ENCODE peak calls at places on chromosomes 11 and 22, in six cellular contexts. I is uterus, A is choroid plexus epithelial cell, L is fibroblast of the aortic adventitia, B is upper lobe of right lung, H is GM12865. P is an unnamed sample.

GRCh38 chr11:68962527-68963250 is 18.1 kb downstream of the MRGPRD start:
- DNase-seq in I (peak; percentile 14), A (no peak), L (no peak), B (peak; percentile 40), H (peak; percentile 38), P (peak; percentile 38)

GRCh38 chr11:2685566-2686359 is 14.0 kb downstream of the KCNQ1OT1 start:
- DNase-seq in I (peak; percentile 6), A (no peak), L (no peak), B (peak; percentile 42), H (no peak), P (no peak)

GRCh38 chr11:8382436-8383053 is 118.9 kb upstream of the LMO1 start:
- DNase-seq in I (no peak), A (peak; percentile 15), L (no peak), B (peak; percentile 49), H (no peak), P (no peak)

GRCh38 chr22:36528336-36528735 is 630 bp downstream of the EIF3D start:
- DNase-seq in I (no peak), A (peak; percentile 34), L (no peak), B (no peak), H (peak; percentile 45), P (no peak)

GRCh38 chr11:133234883-133235282 is 297.4 kb downstream of the OPCML start:
- DNase-seq in I (no peak), A (no peak), L (no peak), B (no peak), H (no peak), P (no peak)

GRCh38 chr22:44247923-44248892 is 64.5 kb downstream of the SHISAL1 start:
- DNase-seq in I (no peak), A (no peak), L (no peak), B (no peak), H (no peak), P (no peak)

GRCh38 chr11:36361901-36362391 is 65.9 kb downstream of the PRR5L start:
- DNase-seq in I (no peak), A (peak; percentile 93), L (peak; percentile 71), B (no peak), H (no peak), P (no peak)

GRCh38 chr11:95450547-95451123 is 219.6 kb upstream of the SESN3 start:
- DNase-seq in I (no peak), A (peak; percentile 73), L (peak; percentile 96), B (no peak), H (no peak), P (no peak)

GRCh38 chr11:32526715-32527114 is 56.9 kb upstream of the EIF3M start:
- DNase-seq in I (no peak), A (no peak), L (no peak), B (no peak), H (no peak), P (no peak)

GRCh38 chr11:33877029-33877428 is 14.8 kb downstream of the LMO2 start:
- DNase-seq in I (no peak), A (no peak), L (no peak), B (no peak), H (no peak), P (no peak)

GRCh38 chr11:2462986-2463765 is 18.4 kb downstream of the KCNQ1 start:
- DNase-seq in I (no peak), A (no peak), L (no peak), B (peak; percentile 93), H (no peak), P (no peak)

GRCh38 chr11:115607621-115608191 is 103.5 kb upstream of the CADM1 start:
- DNase-seq in I (no peak), A (no peak), L (no peak), B (no peak), H (no peak), P (no peak)

GRCh38 chr11:18578975-18579598 is 9.4 kb downstream of the UEVLD start:
- DNase-seq in I (no peak), A (no peak), L (no peak), B (no peak), H (peak; percentile 23), P (peak; percentile 46)

GRCh38 chr11:10809373-10810199 is 860 bp upstream of the EIF4G2 start:
- DNase-seq in I (peak; percentile 53), A (peak; percentile 75), L (peak; percentile 69), B (no peak), H (peak; percentile 64), P (no peak)

GRCh38 chr22:25492950-25493790 is 71.3 kb upstream of the GRK3 start:
- DNase-seq in I (no peak), A (no peak), L (no peak), B (no peak), H (no peak), P (no peak)

GRCh38 chr11:75966546-75967287 is 151.7 kb downstream of the UVRAG start:
- DNase-seq in I (no peak), A (peak; percentile 88), L (peak; percentile 95), B (no peak), H (no peak), P (peak; percentile 23)

GRCh38 chr11:83681045-83681781 is 395.0 kb upstream of the CCDC90B start:
- DNase-seq in I (no peak), A (no peak), L (no peak), B (no peak), H (peak; percentile 37), P (no peak)

GRCh38 chr22:39937881-39938280 is 22.3 kb upstream of the TMA7B start:
- DNase-seq in I (no peak), A (no peak), L (no peak), B (no peak), H (no peak), P (no peak)

GRCh38 chr11:131909426-131910200 is 539.2 kb downstream of the NTM start:
- DNase-seq in I (no peak), A (no peak), L (peak; percentile 39), B (no peak), H (no peak), P (no peak)
- TF ChIP-seq CTCF in I (no peak), A (no peak), L (no peak), B (no peak), H (no peak), P (no peak)

GRCh38 chr11:71355266-71355665 is 92.9 kb downstream of the DHCR7 start:
- DNase-seq in I (no peak), A (peak; percentile 40), L (peak; percentile 16), B (no peak), H (no peak), P (no peak)

GRCh38 chr11:71349627-71350026 is 97.2 kb upstream of the SHANK2 start:
- DNase-seq in I (no peak), A (no peak), L (no peak), B (no peak), H (no peak), P (no peak)

GRCh38 chr11:71354394-71355105 is 93.6 kb downstream of the DHCR7 start:
- DNase-seq in I (no peak), A (no peak), L (no peak), B (no peak), H (no peak), P (no peak)

GRCh38 chr11:71352226-71352625 is 96.0 kb downstream of the DHCR7 start:
- DNase-seq in I (no peak), A (no peak), L (no peak), B (no peak), H (no peak), P (no peak)

DNA sequence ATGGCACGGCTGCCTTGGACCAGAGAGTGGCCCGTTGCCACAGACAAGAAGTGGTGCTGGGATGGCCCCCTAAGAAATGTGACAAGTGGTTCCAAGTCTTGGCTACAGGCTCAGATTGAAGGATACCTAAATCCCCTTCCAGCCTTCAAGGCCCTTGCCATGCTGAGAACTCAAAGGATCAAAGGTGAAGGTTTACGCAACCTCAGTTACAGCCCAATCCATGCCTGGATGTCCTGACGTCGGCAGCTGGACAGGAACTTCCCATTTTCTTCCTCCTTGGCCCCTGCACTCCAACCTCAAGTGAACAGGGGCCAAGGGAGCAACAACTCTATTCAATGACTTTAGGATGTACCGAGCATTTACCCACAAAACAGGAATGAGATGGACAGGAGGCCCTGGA is 95.4 kb downstream of the DHCR7 start:
- DNase-seq in I (no peak), A (no peak), L (no peak), B (no peak), H (no peak), P (no peak)
- TF ChIP-seq CTCF in I (no peak), A (no peak), L (no peak), B (no peak), H (no peak), P (no peak)

GRCh38 chr22:31728857-31729256 is 21.1 kb downstream of the PRR14L start:
- DNase-seq in I (no peak), A (peak; percentile 43), L (no peak), B (no peak), H (no peak), P (no peak)

GRCh38 chr22:31732089-31732829 is 17.7 kb downstream of the PRR14L start:
- DNase-seq in I (no peak), A (no peak), L (no peak), B (no peak), H (no peak), P (no peak)

GRCh38 chr22:31726692-31727091 is 23.2 kb downstream of the PRR14L start:
- DNase-seq in I (no peak), A (no peak), L (no peak), B (no peak), H (no peak), P (no peak)

GRCh38 chr22:31733580-31734079 is 16.3 kb downstream of the PRR14L start:
- DNase-seq in I (no peak), A (no peak), L (no peak), B (no peak), H (no peak), P (no peak)

GRCh38 chr22:31730344-31730711 is 19.6 kb downstream of the PRR14L start:
- DNase-seq in I (no peak), A (no peak), L (no peak), B (no peak), H (no peak), P (no peak)
- TF ChIP-seq CTCF in I (no peak), A (peak; percentile 23), L (no peak), B (no peak), H (no peak), P (peak; percentile 12)

DNA sequence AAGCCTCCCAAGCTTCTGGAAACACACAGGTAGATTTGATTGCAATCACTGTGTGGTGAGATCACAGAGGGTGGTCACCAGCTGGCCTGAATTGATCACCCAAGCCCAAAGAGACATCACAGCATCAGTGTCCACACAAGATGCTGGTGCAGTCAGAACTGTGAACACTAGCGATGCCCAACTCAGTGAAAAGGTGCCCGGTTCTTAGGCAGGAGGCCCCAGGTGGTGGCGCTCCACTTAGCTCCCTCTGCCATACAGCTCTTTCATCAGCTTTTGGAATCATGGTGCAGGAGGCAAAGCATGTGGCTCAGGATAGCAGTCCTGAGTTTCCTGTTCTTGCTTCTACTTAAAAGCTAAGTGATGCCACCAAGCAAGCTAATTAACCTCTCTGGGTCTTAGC is 11.1 kb downstream of the DGCR2 start:
- DNase-seq in I (no peak), A (no peak), L (no peak), B (peak; percentile 41), H (no peak), P (no peak)
- TF ChIP-seq CTCF in I (no peak), A (no peak), L (no peak), B (no peak), H (no peak), P (no peak)

DNA sequence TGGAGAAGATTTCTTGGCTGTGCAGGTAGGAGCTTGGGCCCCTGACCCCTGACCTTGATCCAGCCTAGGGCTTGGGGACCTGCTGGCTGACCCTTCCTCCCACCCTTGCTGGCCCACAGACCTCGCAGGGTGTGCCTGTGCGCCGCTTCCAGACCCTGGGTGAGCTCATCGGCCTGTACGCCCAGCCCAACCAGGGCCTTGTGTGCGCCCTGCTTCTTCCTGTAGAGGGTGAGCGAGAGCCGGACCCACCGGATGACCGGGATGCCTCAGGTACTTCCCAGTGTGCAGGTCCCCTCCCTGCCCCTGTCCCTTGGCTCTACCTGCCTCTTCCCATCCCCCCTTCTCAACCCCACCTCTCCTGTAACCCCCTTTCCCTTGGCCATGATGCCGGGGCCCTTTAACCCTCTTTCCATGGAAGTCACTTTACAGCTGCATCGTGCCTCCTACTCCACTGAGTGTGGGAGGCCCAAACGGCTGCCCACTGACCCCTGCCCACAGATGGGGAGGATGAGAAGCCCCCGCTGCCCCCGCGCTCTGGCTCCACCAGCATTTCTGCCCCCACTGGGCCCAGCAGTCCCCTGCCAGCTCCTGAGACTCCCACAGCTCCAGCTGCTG is 3.8 kb downstream of the INPPL1 start:
- DNase-seq in I (no peak), A (peak; percentile 26), L (peak; percentile 35), B (peak; percentile 57), H (no peak), P (no peak)
- TF ChIP-seq CTCF in I (no peak), A (peak; percentile 43), L (peak; percentile 63), B (no peak), H (no peak), P (no peak)